ENCODE peak calls at places on chromosomes 6 and 20, in ten cellular contexts. One of them, this sample, is unnamed.

GRCh38 chr6:139290787-139291294 is 957 bp downstream of the TXLNB start:
- DNase-seq in spleen: no peak
- DNase-seq in WTC11: no peak
- DNase-seq in cardiac fibroblast: peak
- DNase-seq in testis: peak
- DNase-seq in left lung: no peak
- DNase-seq in cardiac muscle cell: peak
- DNase-seq in mammary epithelial cell: no peak
- DNase-seq in breast epithelium: no peak
- DNase-seq in pancreas: no peak
- DNase-seq in this sample: no peak

GRCh38 chr6:170147056-170147787 is 143.7 kb downstream of the DLL1 start:
- DNase-seq in mammary epithelial cell: no peak
- DNase-seq in WTC11: no peak
- DNase-seq in cardiac fibroblast: no peak
- DNase-seq in testis: no peak
- DNase-seq in cardiac muscle cell: no peak
- DNase-seq in pancreas: no peak
- DNase-seq in breast epithelium: peak
- DNase-seq in left lung: peak
- DNase-seq in spleen: peak
- DNase-seq in this sample: no peak

GRCh38 chr6:27426045-27426620 is 37.6 kb downstream of the ZNF391 start:
- DNase-seq in testis: no peak
- DNase-seq in cardiac muscle cell: no peak
- DNase-seq in spleen: no peak
- DNase-seq in left lung: no peak
- DNase-seq in pancreas: no peak
- DNase-seq in WTC11: no peak
- DNase-seq in cardiac fibroblast: no peak
- DNase-seq in mammary epithelial cell: no peak
- DNase-seq in breast epithelium: no peak
- DNase-seq in this sample: no peak

GRCh38 chr6:32941412-32941784 is 570 bp upstream of the HLA-DMB start:
- DNase-seq in mammary epithelial cell: no peak
- DNase-seq in spleen: no peak
- DNase-seq in testis: no peak
- DNase-seq in left lung: no peak
- DNase-seq in breast epithelium: no peak
- DNase-seq in cardiac muscle cell: no peak
- DNase-seq in pancreas: no peak
- DNase-seq in WTC11: no peak
- DNase-seq in cardiac fibroblast: no peak
- DNase-seq in this sample: no peak

GRCh38 chr20:16785221-16785620 is 37.1 kb downstream of the OTOR start:
- DNase-seq in cardiac muscle cell: no peak
- DNase-seq in cardiac fibroblast: peak
- DNase-seq in testis: no peak
- DNase-seq in pancreas: no peak
- DNase-seq in left lung: no peak
- DNase-seq in mammary epithelial cell: no peak
- DNase-seq in spleen: no peak
- DNase-seq in WTC11: no peak
- DNase-seq in breast epithelium: no peak
- DNase-seq in this sample: no peak

GRCh38 chr6:134683783-134684765 is 265.8 kb downstream of the ALDH8A1 start:
- DNase-seq in pancreas: no peak
- DNase-seq in spleen: no peak
- DNase-seq in testis: no peak
- DNase-seq in cardiac fibroblast: peak
- DNase-seq in breast epithelium: no peak
- DNase-seq in mammary epithelial cell: peak
- DNase-seq in cardiac muscle cell: peak
- DNase-seq in WTC11: no peak
- DNase-seq in left lung: no peak
- DNase-seq in this sample: no peak

GRCh38 chr20:55052464-55052863 is 577.1 kb downstream of the DOK5 start:
- DNase-seq in spleen: no peak
- DNase-seq in breast epithelium: no peak
- DNase-seq in cardiac fibroblast: no peak
- DNase-seq in cardiac muscle cell: no peak
- DNase-seq in WTC11: no peak
- DNase-seq in mammary epithelial cell: no peak
- DNase-seq in pancreas: no peak
- DNase-seq in left lung: no peak
- DNase-seq in testis: no peak
- DNase-seq in this sample: no peak

GRCh38 chr20:11754451-11754850 is 163.2 kb upstream of the BTBD3 start:
- DNase-seq in mammary epithelial cell: peak
- DNase-seq in cardiac fibroblast: no peak
- DNase-seq in WTC11: no peak
- DNase-seq in left lung: no peak
- DNase-seq in spleen: no peak
- DNase-seq in cardiac muscle cell: no peak
- DNase-seq in testis: no peak
- DNase-seq in pancreas: no peak
- DNase-seq in breast epithelium: no peak
- DNase-seq in this sample: no peak

GRCh38 chr6:121590438-121590837 is 155.0 kb downstream of the GJA1 start:
- DNase-seq in pancreas: no peak
- DNase-seq in cardiac muscle cell: peak
- DNase-seq in cardiac fibroblast: peak
- DNase-seq in breast epithelium: no peak
- DNase-seq in left lung: no peak
- DNase-seq in WTC11: no peak
- DNase-seq in testis: no peak
- DNase-seq in mammary epithelial cell: no peak
- DNase-seq in spleen: no peak
- DNase-seq in this sample: no peak

GRCh38 chr20:42024653-42025052 is 406.5 kb upstream of the CHD6 start:
- DNase-seq in testis: peak
- DNase-seq in cardiac muscle cell: no peak
- DNase-seq in pancreas: no peak
- DNase-seq in mammary epithelial cell: no peak
- DNase-seq in cardiac fibroblast: no peak
- DNase-seq in WTC11: peak
- DNase-seq in spleen: no peak
- DNase-seq in breast epithelium: no peak
- DNase-seq in left lung: no peak
- DNase-seq in this sample: no peak

GRCh38 chr20:36818831-36819230 is 45.3 kb upstream of the DSN1 start:
- DNase-seq in breast epithelium: no peak
- DNase-seq in cardiac muscle cell: peak
- DNase-seq in left lung: no peak
- DNase-seq in cardiac fibroblast: no peak
- DNase-seq in testis: no peak
- DNase-seq in spleen: no peak
- DNase-seq in mammary epithelial cell: no peak
- DNase-seq in WTC11: no peak
- DNase-seq in pancreas: no peak
- DNase-seq in this sample: no peak

GRCh38 chr20:33589059-33589458 is 73.1 kb upstream of the C20orf144 start:
- DNase-seq in breast epithelium: no peak
- DNase-seq in cardiac muscle cell: no peak
- DNase-seq in testis: no peak
- DNase-seq in WTC11: no peak
- DNase-seq in pancreas: no peak
- DNase-seq in mammary epithelial cell: no peak
- DNase-seq in left lung: no peak
- DNase-seq in spleen: no peak
- DNase-seq in cardiac fibroblast: no peak
- DNase-seq in this sample: no peak

GRCh38 chr6:124755321-124755720 is 206.9 kb upstream of the RNF217 start:
- DNase-seq in WTC11: no peak
- DNase-seq in mammary epithelial cell: no peak
- DNase-seq in breast epithelium: no peak
- DNase-seq in pancreas: no peak
- DNase-seq in spleen: no peak
- DNase-seq in cardiac fibroblast: no peak
- DNase-seq in testis: no peak
- DNase-seq in left lung: no peak
- DNase-seq in cardiac muscle cell: no peak
- DNase-seq in this sample: no peak

GRCh38 chr20:23200914-23201313 is 114.8 kb upstream of the CD93 start:
- DNase-seq in spleen: no peak
- DNase-seq in testis: no peak
- DNase-seq in breast epithelium: no peak
- DNase-seq in pancreas: no peak
- DNase-seq in WTC11: peak
- DNase-seq in cardiac muscle cell: peak
- DNase-seq in left lung: peak
- DNase-seq in mammary epithelial cell: peak
- DNase-seq in cardiac fibroblast: peak
- DNase-seq in this sample: no peak

GRCh38 chr6:11711644-11711993 is 67.0 kb downstream of the ADTRP start:
- DNase-seq in WTC11: no peak
- DNase-seq in testis: no peak
- DNase-seq in cardiac muscle cell: no peak
- DNase-seq in mammary epithelial cell: no peak
- DNase-seq in left lung: no peak
- DNase-seq in cardiac fibroblast: no peak
- DNase-seq in spleen: no peak
- DNase-seq in breast epithelium: no peak
- DNase-seq in pancreas: no peak
- DNase-seq in this sample: no peak

GRCh38 chr6:165229216-165229615 is 80.2 kb downstream of the C6orf118 start:
- DNase-seq in pancreas: no peak
- DNase-seq in testis: no peak
- DNase-seq in cardiac muscle cell: no peak
- DNase-seq in WTC11: no peak
- DNase-seq in mammary epithelial cell: no peak
- DNase-seq in left lung: no peak
- DNase-seq in spleen: no peak
- DNase-seq in cardiac fibroblast: no peak
- DNase-seq in breast epithelium: no peak
- DNase-seq in this sample: no peak

DNA sequence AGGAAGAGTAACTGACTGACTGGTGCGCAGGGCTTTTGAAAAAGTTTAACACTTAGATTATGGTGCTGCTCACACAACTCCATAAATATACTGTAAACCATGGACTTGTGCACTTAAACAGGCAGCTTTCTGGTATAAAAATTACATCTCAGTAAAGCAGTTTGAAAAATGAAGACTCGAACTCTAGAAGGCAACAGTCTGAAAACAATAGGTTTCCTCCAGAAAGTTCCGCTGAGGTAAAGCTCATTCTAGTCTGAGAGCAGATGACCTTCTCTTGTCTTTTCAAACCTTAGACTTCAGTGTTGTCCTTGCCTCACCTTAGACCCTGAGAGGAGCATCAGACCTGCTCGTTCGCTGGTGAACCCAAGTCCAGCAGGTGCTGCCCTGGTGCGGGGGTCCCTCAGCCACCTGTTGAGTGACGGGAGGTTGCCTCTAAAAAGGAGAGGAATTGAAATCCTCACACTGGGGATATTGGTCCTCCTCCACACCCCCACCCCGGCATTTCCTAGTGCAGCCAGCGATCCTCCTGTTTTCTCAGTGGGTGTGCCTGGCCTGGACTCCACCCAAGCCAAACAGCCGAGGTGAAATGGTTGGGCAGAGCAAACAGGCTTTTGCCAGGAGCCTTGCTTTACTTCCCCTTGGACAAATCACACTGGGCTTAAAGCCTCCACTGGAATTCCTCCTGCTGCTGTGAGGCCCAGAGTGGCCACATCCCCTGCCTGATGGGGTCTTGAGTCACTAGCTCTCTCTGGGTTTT is 14.7 kb upstream of the PYGB start:
- DNase-seq in mammary epithelial cell: peak
- DNase-seq in testis: peak
- DNase-seq in breast epithelium: peak
- DNase-seq in cardiac muscle cell: peak
- DNase-seq in cardiac fibroblast: peak
- DNase-seq in spleen: no peak
- DNase-seq in pancreas: peak
- DNase-seq in left lung: peak
- DNase-seq in WTC11: no peak
- DNase-seq in this sample: no peak
- TF ChIP-seq CTCF in mammary epithelial cell: no peak
- TF ChIP-seq CTCF in testis: no peak
- TF ChIP-seq CTCF in breast epithelium: no peak
- TF ChIP-seq CTCF in cardiac muscle cell: no peak
- TF ChIP-seq CTCF in cardiac fibroblast: no peak
- TF ChIP-seq CTCF in spleen: no peak
- TF ChIP-seq CTCF in pancreas: no peak
- TF ChIP-seq CTCF in left lung: no peak
- TF ChIP-seq CTCF in WTC11: no peak
- TF ChIP-seq CTCF in this sample: no peak

GRCh38 chr6:10420546-10421507 is 6.0 kb upstream of the TFAP2A start:
- DNase-seq in cardiac muscle cell: no peak
- DNase-seq in breast epithelium: no peak
- DNase-seq in left lung: no peak
- DNase-seq in pancreas: no peak
- DNase-seq in spleen: no peak
- DNase-seq in cardiac fibroblast: no peak
- DNase-seq in WTC11: peak
- DNase-seq in mammary epithelial cell: no peak
- DNase-seq in testis: no peak
- DNase-seq in this sample: no peak
- TF ChIP-seq CTCF in cardiac muscle cell: no peak
- TF ChIP-seq CTCF in breast epithelium: no peak
- TF ChIP-seq CTCF in left lung: no peak
- TF ChIP-seq CTCF in pancreas: no peak
- TF ChIP-seq CTCF in spleen: no peak
- TF ChIP-seq CTCF in cardiac fibroblast: no peak
- TF ChIP-seq CTCF in WTC11: no peak
- TF ChIP-seq CTCF in mammary epithelial cell: no peak
- TF ChIP-seq CTCF in testis: no peak
- TF ChIP-seq CTCF in this sample: no peak

GRCh38 chr20:57769756-57770155 is 59.9 kb upstream of the PMEPA1 start:
- DNase-seq in breast epithelium: no peak
- DNase-seq in WTC11: no peak
- DNase-seq in mammary epithelial cell: no peak
- DNase-seq in spleen: no peak
- DNase-seq in cardiac fibroblast: no peak
- DNase-seq in pancreas: no peak
- DNase-seq in left lung: peak
- DNase-seq in cardiac muscle cell: peak
- DNase-seq in testis: no peak
- DNase-seq in this sample: no peak
- TF ChIP-seq CTCF in breast epithelium: no peak
- TF ChIP-seq CTCF in WTC11: no peak
- TF ChIP-seq CTCF in mammary epithelial cell: no peak
- TF ChIP-seq CTCF in spleen: no peak
- TF ChIP-seq CTCF in cardiac fibroblast: no peak
- TF ChIP-seq CTCF in pancreas: no peak
- TF ChIP-seq CTCF in left lung: no peak
- TF ChIP-seq CTCF in cardiac muscle cell: no peak
- TF ChIP-seq CTCF in testis: no peak
- TF ChIP-seq CTCF in this sample: no peak

GRCh38 chr6:99458319-99458718 is 33.2 kb upstream of the PNISR start:
- DNase-seq in cardiac muscle cell: peak
- DNase-seq in cardiac fibroblast: peak
- DNase-seq in spleen: no peak
- DNase-seq in WTC11: no peak
- DNase-seq in breast epithelium: no peak
- DNase-seq in mammary epithelial cell: peak
- DNase-seq in testis: no peak
- DNase-seq in pancreas: no peak
- DNase-seq in left lung: no peak
- DNase-seq in this sample: no peak
- TF ChIP-seq CTCF in cardiac muscle cell: peak
- TF ChIP-seq CTCF in cardiac fibroblast: peak
- TF ChIP-seq CTCF in spleen: no peak
- TF ChIP-seq CTCF in WTC11: peak
- TF ChIP-seq CTCF in breast epithelium: no peak
- TF ChIP-seq CTCF in mammary epithelial cell: peak
- TF ChIP-seq CTCF in testis: no peak
- TF ChIP-seq CTCF in pancreas: no peak
- TF ChIP-seq CTCF in left lung: no peak
- TF ChIP-seq CTCF in this sample: peak